ENCODE peak calls at places on chromosome 12, in five cellular contexts. One of them, this sample, is unnamed.

GRCh38 chr12:106247731-106248176 is at the start of gene CKAP4:
- DNase-seq in GM10248: peak
- DNase-seq in NCI-H1092: peak
- DNase-seq in NCI-H146: peak
- DNase-seq in progenitor cell of endocrine pancreas: peak
- DNase-seq in this sample: peak

GRCh38 chr12:106794369-106794768 is 19.9 kb downstream of the RIC8B start:
- DNase-seq in NCI-H1092: no peak
- DNase-seq in progenitor cell of endocrine pancreas: no peak
- DNase-seq in GM10248: no peak
- DNase-seq in NCI-H146: no peak
- DNase-seq in this sample: no peak

GRCh38 chr12:132686831-132687210 is 321 bp downstream of the POLE start:
- DNase-seq in GM10248: no peak
- DNase-seq in progenitor cell of endocrine pancreas: no peak
- DNase-seq in NCI-H1092: no peak
- DNase-seq in NCI-H146: peak
- DNase-seq in this sample: peak

GRCh38 chr12:76755829-76756379 is 8.0 kb upstream of the ZDHHC17 start:
- DNase-seq in GM10248: no peak
- DNase-seq in progenitor cell of endocrine pancreas: no peak
- DNase-seq in NCI-H146: no peak
- DNase-seq in NCI-H1092: no peak
- DNase-seq in this sample: no peak

GRCh38 chr12:90111646-90112565 is 403.3 kb upstream of the ATP2B1 start:
- DNase-seq in NCI-H1092: no peak
- DNase-seq in progenitor cell of endocrine pancreas: no peak
- DNase-seq in GM10248: no peak
- DNase-seq in NCI-H146: no peak
- DNase-seq in this sample: no peak

GRCh38 chr12:84148335-84148734 is 764.3 kb downstream of the SLC6A15 start:
- DNase-seq in NCI-H146: no peak
- DNase-seq in progenitor cell of endocrine pancreas: no peak
- DNase-seq in GM10248: no peak
- DNase-seq in NCI-H1092: no peak
- DNase-seq in this sample: no peak

GRCh38 chr12:65740873-65741600 is 83.2 kb upstream of the HMGA2 start:
- DNase-seq in progenitor cell of endocrine pancreas: peak
- DNase-seq in GM10248: peak
- DNase-seq in NCI-H146: no peak
- DNase-seq in NCI-H1092: no peak
- DNase-seq in this sample: peak

GRCh38 chr12:108112815-108113556 is 16.1 kb upstream of the WSCD2 start:
- DNase-seq in NCI-H146: no peak
- DNase-seq in progenitor cell of endocrine pancreas: no peak
- DNase-seq in NCI-H1092: no peak
- DNase-seq in GM10248: no peak
- DNase-seq in this sample: no peak

GRCh38 chr12:6703631-6704030 is 3.0 kb upstream of the PIANP start:
- DNase-seq in progenitor cell of endocrine pancreas: no peak
- DNase-seq in NCI-H146: peak
- DNase-seq in NCI-H1092: no peak
- DNase-seq in GM10248: no peak
- DNase-seq in this sample: no peak

GRCh38 chr12:27143676-27144075 is 61.3 kb upstream of the C12orf71 start:
- DNase-seq in GM10248: no peak
- DNase-seq in NCI-H146: no peak
- DNase-seq in progenitor cell of endocrine pancreas: no peak
- DNase-seq in NCI-H1092: no peak
- DNase-seq in this sample: no peak

GRCh38 chr12:105079011-105079570 is 5.2 kb downstream of the ALDH1L2 start:
- DNase-seq in NCI-H1092: no peak
- DNase-seq in NCI-H146: peak
- DNase-seq in progenitor cell of endocrine pancreas: no peak
- DNase-seq in GM10248: no peak
- DNase-seq in this sample: no peak

GRCh38 chr12:71216725-71217579 is 59.2 kb upstream of the TSPAN8 start:
- DNase-seq in progenitor cell of endocrine pancreas: no peak
- DNase-seq in NCI-H146: peak
- DNase-seq in GM10248: no peak
- DNase-seq in NCI-H1092: peak
- DNase-seq in this sample: peak

GRCh38 chr12:49636574-49636973 is 13.2 kb downstream of the PRPF40B start:
- DNase-seq in NCI-H1092: no peak
- DNase-seq in GM10248: no peak
- DNase-seq in progenitor cell of endocrine pancreas: no peak
- DNase-seq in NCI-H146: no peak
- DNase-seq in this sample: no peak

GRCh38 chr12:4217091-4217490 is 56.5 kb upstream of the CCND2 start:
- DNase-seq in NCI-H146: no peak
- DNase-seq in GM10248: no peak
- DNase-seq in progenitor cell of endocrine pancreas: peak
- DNase-seq in NCI-H1092: no peak
- DNase-seq in this sample: no peak

GRCh38 chr12:96233941-96234461 is 39.8 kb downstream of the ELK3 start:
- DNase-seq in NCI-H146: peak
- DNase-seq in progenitor cell of endocrine pancreas: no peak
- DNase-seq in NCI-H1092: peak
- DNase-seq in GM10248: no peak
- DNase-seq in this sample: peak

GRCh38 chr12:10320643-10321042 is 13.0 kb downstream of the KLRD1 start:
- DNase-seq in NCI-H1092: no peak
- DNase-seq in NCI-H146: no peak
- DNase-seq in progenitor cell of endocrine pancreas: no peak
- DNase-seq in GM10248: no peak
- DNase-seq in this sample: no peak

GRCh38 chr12:76032043-76032981 is 736 bp upstream of the PHLDA1 start:
- DNase-seq in GM10248: peak
- DNase-seq in NCI-H146: no peak
- DNase-seq in progenitor cell of endocrine pancreas: no peak
- DNase-seq in NCI-H1092: no peak
- DNase-seq in this sample: peak

GRCh38 chr12:40152783-40153383 is 47.0 kb upstream of the SLC2A13 start:
- DNase-seq in GM10248: no peak
- DNase-seq in NCI-H1092: no peak
- DNase-seq in NCI-H146: peak
- DNase-seq in progenitor cell of endocrine pancreas: peak
- DNase-seq in this sample: no peak

GRCh38 chr12:56261503-56262230 is 3.5 kb upstream of the ANKRD52 start:
- DNase-seq in NCI-H146: no peak
- DNase-seq in GM10248: no peak
- DNase-seq in NCI-H1092: no peak
- DNase-seq in progenitor cell of endocrine pancreas: no peak
- DNase-seq in this sample: peak

GRCh38 chr12:14403711-14404164 is 38.3 kb downstream of the ATF7IP start:
- DNase-seq in progenitor cell of endocrine pancreas: no peak
- DNase-seq in NCI-H146: peak
- DNase-seq in GM10248: peak
- DNase-seq in NCI-H1092: peak
- DNase-seq in this sample: peak

GRCh38 chr12:121942145-121942718 is 23.8 kb downstream of the CFAP251 start:
- DNase-seq in progenitor cell of endocrine pancreas: no peak
- DNase-seq in GM10248: no peak
- DNase-seq in NCI-H146: no peak
- DNase-seq in NCI-H1092: no peak
- DNase-seq in this sample: peak

GRCh38 chr12:82625523-82625922 is 61.2 kb upstream of the TMTC2 start:
- DNase-seq in GM10248: no peak
- DNase-seq in progenitor cell of endocrine pancreas: no peak
- DNase-seq in NCI-H1092: no peak
- DNase-seq in NCI-H146: peak
- DNase-seq in this sample: no peak

GRCh38 chr12:60259241-60259640 is 663.4 kb downstream of the SLC16A7 start:
- DNase-seq in NCI-H146: no peak
- DNase-seq in NCI-H1092: no peak
- DNase-seq in progenitor cell of endocrine pancreas: no peak
- DNase-seq in GM10248: no peak
- DNase-seq in this sample: no peak

GRCh38 chr12:107115119-107115518 is 21.8 kb upstream of the CRY1 start:
- DNase-seq in progenitor cell of endocrine pancreas: no peak
- DNase-seq in NCI-H146: no peak
- DNase-seq in NCI-H1092: no peak
- DNase-seq in GM10248: no peak
- DNase-seq in this sample: no peak

GRCh38 chr12:52870361-52871290 is 21.8 kb upstream of the KRT78 start:
- DNase-seq in GM10248: peak
- DNase-seq in NCI-H146: peak
- DNase-seq in progenitor cell of endocrine pancreas: peak
- DNase-seq in NCI-H1092: peak
- DNase-seq in this sample: peak

GRCh38 chr12:54000105-54000773 is at the start of gene HOXC9:
- DNase-seq in NCI-H1092: peak
- DNase-seq in progenitor cell of endocrine pancreas: no peak
- DNase-seq in GM10248: no peak
- DNase-seq in NCI-H146: no peak
- DNase-seq in this sample: no peak

GRCh38 chr12:20024194-20024593 is 344.1 kb upstream of the PDE3A start:
- DNase-seq in progenitor cell of endocrine pancreas: no peak
- DNase-seq in GM10248: no peak
- DNase-seq in NCI-H146: no peak
- DNase-seq in NCI-H1092: no peak
- DNase-seq in this sample: no peak

GRCh38 chr12:119686355-119686754 is 18.4 kb downstream of the PRKAB1 start:
- DNase-seq in progenitor cell of endocrine pancreas: no peak
- DNase-seq in NCI-H146: no peak
- DNase-seq in GM10248: no peak
- DNase-seq in NCI-H1092: no peak
- DNase-seq in this sample: no peak

GRCh38 chr12:12229556-12230092 is 37.2 kb downstream of the LRP6 start:
- DNase-seq in NCI-H146: no peak
- DNase-seq in NCI-H1092: no peak
- DNase-seq in progenitor cell of endocrine pancreas: no peak
- DNase-seq in GM10248: no peak
- DNase-seq in this sample: no peak

GRCh38 chr12:22408605-22409004 is 74.1 kb upstream of the ST8SIA1 start:
- DNase-seq in GM10248: no peak
- DNase-seq in NCI-H146: no peak
- DNase-seq in NCI-H1092: no peak
- DNase-seq in progenitor cell of endocrine pancreas: no peak
- DNase-seq in this sample: no peak

GRCh38 chr12:96396209-96396608 is 4.0 kb downstream of the CDK17 start:
- DNase-seq in GM10248: no peak
- DNase-seq in NCI-H1092: no peak
- DNase-seq in progenitor cell of endocrine pancreas: no peak
- DNase-seq in NCI-H146: no peak
- DNase-seq in this sample: no peak

GRCh38 chr12:112901271-112901670 is 5.5 kb upstream of the OAS1 start:
- DNase-seq in progenitor cell of endocrine pancreas: no peak
- DNase-seq in NCI-H1092: peak
- DNase-seq in GM10248: no peak
- DNase-seq in NCI-H146: peak
- DNase-seq in this sample: no peak

GRCh38 chr12:12247584-12247983 is 19.3 kb downstream of the LRP6 start:
- DNase-seq in GM10248: no peak
- DNase-seq in NCI-H1092: no peak
- DNase-seq in progenitor cell of endocrine pancreas: no peak
- DNase-seq in NCI-H146: no peak
- DNase-seq in this sample: no peak

GRCh38 chr12:130970908-130971233 is 17.2 kb downstream of the ADGRD1 start:
- DNase-seq in NCI-H1092: no peak
- DNase-seq in NCI-H146: no peak
- DNase-seq in GM10248: no peak
- DNase-seq in progenitor cell of endocrine pancreas: no peak
- DNase-seq in this sample: no peak

GRCh38 chr12:12686925-12687324 is 9.1 kb downstream of the GPR19 start:
- DNase-seq in NCI-H1092: no peak
- DNase-seq in GM10248: no peak
- DNase-seq in NCI-H146: no peak
- DNase-seq in progenitor cell of endocrine pancreas: no peak
- DNase-seq in this sample: no peak

This sample was measured in RWPE1.